ENCODE peak calls at places on chromosomes 3 and 15, in four cellular contexts. D is transverse colon, V is heart right ventricle, O is GM23338. R is an unnamed sample. For H3K27me3 and H3K36me3, the result is how much of the 10 kb centered on the place peaks cover.

GRCh38 chr3:171192176-171192854 is 165.8 kb upstream of the SLC2A2 start:
- DNase-seq in D (no peak), V (no peak), O (no peak), R (no peak)

GRCh38 chr3:14461748-14462324 is 59.4 kb downstream of the SLC6A6 start:
- DNase-seq in V (peak), D (peak), O (peak), R (peak)

GRCh38 chr15:91338763-91339162 is 238.7 kb downstream of the SV2B start:
- DNase-seq in O (peak), D (no peak), V (no peak), R (no peak)

GRCh38 chr3:129490273-129490675 is 38.2 kb upstream of the RHO start:
- DNase-seq in D (peak), O (peak), V (peak), R (peak)

GRCh38 chr3:141321109-141321497 is 47.2 kb upstream of the ZBTB38 start:
- DNase-seq in D (no peak), O (no peak), V (no peak), R (no peak)

GRCh38 chr15:60548101-60548500 is 69.2 kb upstream of the ICE2 start:
- DNase-seq in O (no peak), D (no peak), V (no peak), R (no peak)

GRCh38 chr3:7015683-7016440 is 154.9 kb downstream of the GRM7 start:
- DNase-seq in V (no peak), D (no peak), O (no peak), R (no peak)

GRCh38 chr3:48662753-48663488 is at the start of gene CELSR3:
- DNase-seq in O (peak), D (peak), V (peak), R (peak)

GRCh38 chr3:29370451-29371420 is 89.9 kb downstream of the RBMS3 start:
- DNase-seq in O (no peak), D (no peak), V (no peak), R (no peak)

GRCh38 chr3:100796556-100796955 is 87.3 kb downstream of the TFG start:
- DNase-seq in V (no peak), D (no peak), O (peak), R (no peak)

GRCh38 chr3:165196577-165197561 is 685 bp upstream of the SLITRK3 start:
- DNase-seq in D (no peak), O (peak), V (no peak), R (peak)

GRCh38 chr3:50503504-50503903 is at the start of gene CACNA2D2:
- DNase-seq in O (peak), D (peak), V (peak), R (peak)

GRCh38 chr15:83144771-83145170 is 37.3 kb downstream of the TM6SF1 start:
- DNase-seq in O (peak), V (no peak), D (no peak), R (no peak)

GRCh38 chr15:100759698-100760356 is 119.8 kb upstream of the ALDH1A3 start:
- DNase-seq in V (no peak), O (no peak), D (no peak), R (peak)

GRCh38 chr3:133442518-133442917 is 42.7 kb downstream of the BFSP2 start:
- DNase-seq in V (no peak), D (no peak), O (no peak), R (no peak)

GRCh38 chr3:102896851-102897621 is 462.2 kb downstream of the ZPLD1 start:
- DNase-seq in O (no peak), V (no peak), D (no peak), R (no peak)

GRCh38 chr3:142657033-142657432 is 60.8 kb downstream of the PLS1 start:
- DNase-seq in O (peak), V (no peak), D (no peak), R (no peak)

GRCh38 chr3:120324185-120324584 is 25.0 kb downstream of the LRRC58 start:
- DNase-seq in D (no peak), V (no peak), O (no peak), R (no peak)

GRCh38 chr3:19947549-19948071 is 713 bp downstream of the RAB5A start:
- DNase-seq in D (peak), V (no peak), O (peak), R (peak)

GRCh38 chr3:127836004-127836882 is 13.9 kb upstream of the MGLL start:
- DNase-seq in O (no peak), D (no peak), V (no peak), R (no peak)

GRCh38 chr3:167876603-167877325 is 141.2 kb downstream of the SERPINI1 start:
- DNase-seq in D (no peak), O (no peak), V (no peak), R (peak)

DNA sequence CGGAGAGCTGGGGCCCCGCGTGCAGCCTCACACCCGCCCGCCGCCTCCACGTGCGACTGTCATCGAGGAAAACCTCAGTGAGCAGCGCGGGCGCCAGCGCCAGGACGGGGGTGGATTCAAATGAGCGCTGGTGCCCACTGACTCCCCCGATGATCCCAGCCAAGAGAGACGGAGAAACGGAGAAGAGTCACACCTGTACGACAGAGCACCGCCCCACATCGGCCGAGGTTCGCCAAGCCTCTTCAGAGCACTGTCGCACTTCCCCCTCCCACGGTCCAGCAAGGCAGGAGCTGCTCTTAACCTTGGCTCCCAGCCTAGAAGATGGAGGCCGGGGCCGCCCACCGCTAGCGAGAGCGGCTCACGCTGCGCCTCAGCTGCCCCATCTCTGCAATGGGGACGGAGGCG is 130.9 kb upstream of the IQSEC1 start:
- DNase-seq in D (no peak), O (peak), V (no peak), R (no peak)
- H3K27me3 ChIP-seq in D (under half), O (under half), V (under half), R (under half)

DNA sequence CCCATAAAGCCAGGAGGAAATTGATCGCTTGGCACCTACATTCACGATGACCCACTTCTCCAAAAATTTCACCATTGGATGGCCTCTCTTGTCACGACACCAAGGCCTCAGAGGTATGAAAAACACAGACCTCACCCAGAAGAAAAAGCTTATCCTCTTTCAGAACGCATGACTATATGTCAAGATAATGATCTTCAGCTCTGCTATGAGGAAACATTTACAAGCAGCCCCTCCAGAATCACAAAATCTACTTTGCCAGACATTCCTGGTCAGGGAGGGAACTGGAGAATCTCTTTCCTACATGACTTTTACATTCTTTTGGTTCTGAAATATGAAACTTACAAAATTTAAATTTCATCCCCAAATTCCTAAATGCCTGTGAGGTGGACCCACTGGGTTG is 122.7 kb downstream of the WNT5A start:
- DNase-seq in V (no peak), D (no peak), O (no peak), R (no peak)
- H3K4me3 ChIP-seq in V (no peak), D (no peak), O (no peak), R (no peak)

GRCh38 chr3:152046280-152046679 is 172.8 kb downstream of the SUCNR1 start:
- DNase-seq in D (no peak), V (no peak), O (no peak), R (no peak)
- H3K36me3 ChIP-seq in D (under half), V (under half), O (under half), R (under half)

GRCh38 chr15:92451225-92451825 is 57.6 kb downstream of the ST8SIA2 start:
- DNase-seq in V (no peak), O (no peak), D (no peak), R (peak)
- H3K27me3 ChIP-seq in V (under half), O (under half), D (under half), R (under half)

GRCh38 chr15:29034151-29034550 is 148.4 kb downstream of the APBA2 start:
- DNase-seq in O (no peak), D (no peak), V (no peak), R (peak)

GRCh38 chr15:29032229-29032625 is 146.5 kb downstream of the APBA2 start:
- DNase-seq in V (no peak), O (no peak), D (no peak), R (no peak)

GRCh38 chr15:29032776-29033175 is 147.0 kb downstream of the APBA2 start:
- DNase-seq in O (no peak), D (no peak), V (no peak), R (no peak)

GRCh38 chr15:29031502-29032228 is 145.9 kb downstream of the APBA2 start:
- DNase-seq in V (no peak), O (no peak), D (no peak), R (no peak)

DNA sequence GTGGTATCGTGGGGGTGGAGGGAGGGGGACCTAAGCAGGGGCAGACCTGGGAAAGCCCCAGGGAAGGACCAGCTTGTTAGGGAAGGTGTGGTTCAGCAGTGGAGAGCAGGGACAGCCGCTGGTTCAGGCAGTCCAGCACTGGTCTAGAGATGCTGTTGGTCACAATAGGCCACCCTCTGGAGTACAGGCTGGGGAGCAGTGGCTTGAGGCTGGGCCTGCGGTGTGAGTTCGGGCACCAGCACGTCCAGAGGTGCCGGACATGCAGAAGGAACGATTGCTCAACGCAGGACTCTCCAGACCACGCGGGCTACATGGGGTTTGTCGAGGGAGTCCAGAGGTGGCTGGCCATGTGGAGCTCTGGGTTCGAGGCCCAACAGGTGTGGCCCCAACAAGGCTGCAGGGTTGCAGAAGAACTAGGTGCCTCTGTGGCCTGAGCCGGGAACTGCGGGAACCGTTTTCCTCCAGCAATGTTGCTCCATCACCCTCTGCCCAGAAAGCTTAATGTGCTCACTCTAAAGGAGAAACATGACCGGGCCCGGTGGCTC is 143.9 kb downstream of the APBA2 start:
- DNase-seq in O (no peak), D (no peak), V (no peak), R (no peak)
- H3K4me3 ChIP-seq in O (no peak), D (no peak), V (no peak), R (no peak)

DNA sequence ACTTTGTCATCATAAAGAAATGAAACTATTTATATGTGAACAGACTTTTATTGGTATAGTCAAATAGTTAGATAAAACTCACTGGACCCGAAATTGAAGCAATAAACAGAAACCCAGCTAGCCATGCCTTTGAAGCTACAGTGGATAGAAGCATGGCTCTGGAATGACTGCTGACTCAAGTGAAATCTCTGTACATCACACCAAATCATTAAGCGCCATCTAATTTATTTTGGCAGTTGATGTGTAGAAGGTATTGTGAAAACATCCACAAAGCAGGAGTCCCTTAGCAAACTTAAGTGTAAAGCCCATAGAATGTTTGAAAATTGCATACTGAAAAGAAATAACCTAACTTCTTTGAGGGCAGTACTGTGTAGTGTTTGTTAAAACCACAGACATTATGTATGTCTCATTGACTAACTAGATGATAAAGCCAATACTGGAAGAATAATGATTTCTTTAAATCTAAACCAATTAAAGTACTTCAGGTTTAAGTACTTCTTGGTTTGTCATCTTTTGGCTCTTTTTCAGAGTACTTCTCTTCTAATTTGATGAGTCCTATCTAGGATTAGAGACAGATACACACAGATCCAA is 42.8 kb upstream of the FBXL22 start:
- DNase-seq in O (no peak), D (no peak), V (no peak), R (no peak)
- H3K36me3 ChIP-seq in O (under half), D (under half), V (under half), R (under half)